ENCODE peak calls at places on chromosomes 7 and 10, in nine cellular contexts. One of them, this sample, is unnamed.

GRCh38 chr7:47672267-47672920 is 90.5 kb upstream of the TNS3 start:
- DNase-seq in OCI-LY7: peak; percentile 88
- DNase-seq in ELR: no peak
- DNase-seq in MV-4-11: no peak
- DNase-seq in WTC11: no peak
- DNase-seq in fibroblast of pulmonary artery: no peak
- DNase-seq in tibial artery: no peak
- DNase-seq in heart right ventricle: no peak
- DNase-seq in AG08395: no peak
- DNase-seq in this sample: no peak

GRCh38 chr10:128095023-128095752 is 31.0 kb downstream of the MKI67 start:
- DNase-seq in AG08395: no peak
- DNase-seq in MV-4-11: peak; percentile 19
- DNase-seq in OCI-LY7: peak; percentile 16
- DNase-seq in WTC11: no peak
- DNase-seq in heart right ventricle: no peak
- DNase-seq in fibroblast of pulmonary artery: no peak
- DNase-seq in ELR: peak; percentile 17
- DNase-seq in tibial artery: no peak
- DNase-seq in this sample: peak; percentile 41

GRCh38 chr10:92990615-92991014 is 70.0 kb upstream of the CYP26C1 start:
- DNase-seq in ELR: peak; percentile 28
- DNase-seq in fibroblast of pulmonary artery: no peak
- DNase-seq in WTC11: no peak
- DNase-seq in heart right ventricle: no peak
- DNase-seq in OCI-LY7: no peak
- DNase-seq in MV-4-11: peak; percentile 36
- DNase-seq in tibial artery: no peak
- DNase-seq in AG08395: no peak
- DNase-seq in this sample: no peak

GRCh38 chr10:30749368-30749767 is 119.8 kb upstream of the LYZL2 start:
- DNase-seq in tibial artery: no peak
- DNase-seq in OCI-LY7: no peak
- DNase-seq in ELR: no peak
- DNase-seq in WTC11: no peak
- DNase-seq in fibroblast of pulmonary artery: no peak
- DNase-seq in heart right ventricle: no peak
- DNase-seq in MV-4-11: no peak
- DNase-seq in AG08395: no peak
- DNase-seq in this sample: no peak

GRCh38 chr7:36312064-36312914 is 77.4 kb upstream of the ANLN start:
- DNase-seq in ELR: no peak
- DNase-seq in MV-4-11: no peak
- DNase-seq in AG08395: no peak
- DNase-seq in OCI-LY7: peak; percentile 77
- DNase-seq in tibial artery: no peak
- DNase-seq in fibroblast of pulmonary artery: no peak
- DNase-seq in WTC11: peak; percentile 68
- DNase-seq in heart right ventricle: no peak
- DNase-seq in this sample: peak; percentile 81

GRCh38 chr7:119994928-119995327 is 278.0 kb upstream of the KCND2 start:
- DNase-seq in AG08395: no peak
- DNase-seq in ELR: no peak
- DNase-seq in OCI-LY7: no peak
- DNase-seq in fibroblast of pulmonary artery: no peak
- DNase-seq in tibial artery: no peak
- DNase-seq in WTC11: no peak
- DNase-seq in MV-4-11: no peak
- DNase-seq in heart right ventricle: no peak
- DNase-seq in this sample: no peak

GRCh38 chr7:8785081-8785480 is 351.7 kb downstream of the NXPH1 start:
- DNase-seq in MV-4-11: no peak
- DNase-seq in OCI-LY7: no peak
- DNase-seq in heart right ventricle: no peak
- DNase-seq in fibroblast of pulmonary artery: no peak
- DNase-seq in ELR: no peak
- DNase-seq in tibial artery: no peak
- DNase-seq in WTC11: no peak
- DNase-seq in AG08395: no peak
- DNase-seq in this sample: no peak

GRCh38 chr10:27893320-27894014 is 105.4 kb downstream of the ODAD2 start:
- DNase-seq in AG08395: peak; percentile 45
- DNase-seq in heart right ventricle: no peak
- DNase-seq in MV-4-11: no peak
- DNase-seq in fibroblast of pulmonary artery: no peak
- DNase-seq in ELR: peak; percentile 51
- DNase-seq in tibial artery: no peak
- DNase-seq in OCI-LY7: no peak
- DNase-seq in WTC11: no peak
- DNase-seq in this sample: no peak

GRCh38 chr7:111735661-111736323 is 173.5 kb upstream of the IMMP2L start:
- DNase-seq in tibial artery: peak; percentile 65
- DNase-seq in fibroblast of pulmonary artery: peak; percentile 89
- DNase-seq in WTC11: peak; percentile 56
- DNase-seq in heart right ventricle: no peak
- DNase-seq in MV-4-11: peak; percentile 58
- DNase-seq in AG08395: peak; percentile 83
- DNase-seq in OCI-LY7: peak; percentile 62
- DNase-seq in ELR: peak; percentile 79
- DNase-seq in this sample: peak; percentile 42

GRCh38 chr7:26843696-26844095 is 20.7 kb downstream of the SKAP2 start:
- DNase-seq in OCI-LY7: peak; percentile 11
- DNase-seq in AG08395: no peak
- DNase-seq in ELR: peak; percentile 59
- DNase-seq in heart right ventricle: no peak
- DNase-seq in tibial artery: no peak
- DNase-seq in WTC11: no peak
- DNase-seq in fibroblast of pulmonary artery: peak; percentile 20
- DNase-seq in MV-4-11: no peak
- DNase-seq in this sample: peak; percentile 16

GRCh38 chr10:21336476-21337170 is 188.9 kb downstream of the SKIDA1 start:
- DNase-seq in OCI-LY7: no peak
- DNase-seq in ELR: peak; percentile 99
- DNase-seq in WTC11: peak; percentile 25
- DNase-seq in MV-4-11: peak; percentile 64
- DNase-seq in fibroblast of pulmonary artery: peak; percentile 97
- DNase-seq in AG08395: peak; percentile 92
- DNase-seq in tibial artery: peak; percentile 52
- DNase-seq in heart right ventricle: no peak
- DNase-seq in this sample: peak; percentile 61

GRCh38 chr7:116579835-116580234 is 55.0 kb downstream of the CAV1 start:
- DNase-seq in WTC11: no peak
- DNase-seq in heart right ventricle: no peak
- DNase-seq in OCI-LY7: no peak
- DNase-seq in fibroblast of pulmonary artery: no peak
- DNase-seq in ELR: no peak
- DNase-seq in tibial artery: no peak
- DNase-seq in MV-4-11: no peak
- DNase-seq in AG08395: no peak
- DNase-seq in this sample: no peak

GRCh38 chr10:87804939-87805569 is 13.0 kb downstream of the ATAD1 start:
- DNase-seq in WTC11: no peak
- DNase-seq in fibroblast of pulmonary artery: no peak
- DNase-seq in ELR: no peak
- DNase-seq in tibial artery: no peak
- DNase-seq in heart right ventricle: no peak
- DNase-seq in OCI-LY7: no peak
- DNase-seq in AG08395: no peak
- DNase-seq in MV-4-11: no peak
- DNase-seq in this sample: no peak

GRCh38 chr7:16028651-16029050 is 342.2 kb upstream of the MEOX2 start:
- DNase-seq in WTC11: no peak
- DNase-seq in tibial artery: no peak
- DNase-seq in AG08395: peak; percentile 9
- DNase-seq in fibroblast of pulmonary artery: peak; percentile 10
- DNase-seq in OCI-LY7: no peak
- DNase-seq in MV-4-11: no peak
- DNase-seq in heart right ventricle: no peak
- DNase-seq in ELR: no peak
- DNase-seq in this sample: no peak

GRCh38 chr7:15750741-15751140 is 64.3 kb upstream of the MEOX2 start:
- DNase-seq in tibial artery: no peak
- DNase-seq in heart right ventricle: no peak
- DNase-seq in WTC11: no peak
- DNase-seq in fibroblast of pulmonary artery: no peak
- DNase-seq in MV-4-11: no peak
- DNase-seq in OCI-LY7: no peak
- DNase-seq in AG08395: no peak
- DNase-seq in ELR: no peak
- DNase-seq in this sample: no peak

GRCh38 chr10:11863353-11864105 is 40.4 kb downstream of the PROSER2 start:
- DNase-seq in heart right ventricle: no peak
- DNase-seq in ELR: no peak
- DNase-seq in fibroblast of pulmonary artery: no peak
- DNase-seq in AG08395: no peak
- DNase-seq in MV-4-11: peak; percentile 20
- DNase-seq in tibial artery: no peak
- DNase-seq in OCI-LY7: peak; percentile 83
- DNase-seq in WTC11: no peak
- DNase-seq in this sample: no peak

GRCh38 chr7:17696422-17696821 is 243.9 kb downstream of the SNX13 start:
- DNase-seq in tibial artery: peak; percentile 86
- DNase-seq in MV-4-11: peak; percentile 87
- DNase-seq in fibroblast of pulmonary artery: peak; percentile 74
- DNase-seq in WTC11: no peak
- DNase-seq in AG08395: no peak
- DNase-seq in ELR: peak; percentile 75
- DNase-seq in OCI-LY7: no peak
- DNase-seq in heart right ventricle: peak; percentile 62
- DNase-seq in this sample: no peak

GRCh38 chr10:79468015-79468560 is 22.7 kb upstream of the ZCCHC24 start:
- DNase-seq in heart right ventricle: no peak
- DNase-seq in WTC11: no peak
- DNase-seq in tibial artery: no peak
- DNase-seq in ELR: no peak
- DNase-seq in MV-4-11: no peak
- DNase-seq in AG08395: no peak
- DNase-seq in OCI-LY7: no peak
- DNase-seq in fibroblast of pulmonary artery: no peak
- DNase-seq in this sample: no peak

GRCh38 chr10:132477398-132478340 is 59.9 kb upstream of the INPP5A start:
- DNase-seq in WTC11: peak; percentile 49
- DNase-seq in AG08395: no peak
- DNase-seq in fibroblast of pulmonary artery: no peak
- DNase-seq in tibial artery: no peak
- DNase-seq in OCI-LY7: no peak
- DNase-seq in MV-4-11: no peak
- DNase-seq in heart right ventricle: no peak
- DNase-seq in ELR: no peak
- DNase-seq in this sample: peak; percentile 91

This sample was measured in H7.